ENCODE peak calls at places on chromosomes 13 and 19, in five cellular contexts. One of them, this sample, is unnamed.

GRCh38 chr13:73107459-73107858 is 48.7 kb downstream of the KLF5 start:
- DNase-seq in H1: no peak
- DNase-seq in NT2/D1: no peak
- DNase-seq in HepG2: no peak
- DNase-seq in GM12878: no peak
- DNase-seq in this sample: no peak

GRCh38 chr13:105047676-105048295 is 1487.7 kb downstream of the EFNB2 start:
- DNase-seq in NT2/D1: no peak
- DNase-seq in H1: no peak
- DNase-seq in GM12878: no peak
- DNase-seq in HepG2: no peak
- DNase-seq in this sample: no peak

GRCh38 chr13:32300920-32301319 is 14.2 kb downstream of the ZAR1L start:
- DNase-seq in NT2/D1: no peak
- DNase-seq in H1: no peak
- DNase-seq in HepG2: no peak
- DNase-seq in GM12878: no peak
- DNase-seq in this sample: no peak

GRCh38 chr13:20178156-20178555 is 14.6 kb downstream of the GJB2 start:
- DNase-seq in GM12878: no peak
- DNase-seq in H1: no peak
- DNase-seq in NT2/D1: no peak
- DNase-seq in HepG2: no peak
- DNase-seq in this sample: no peak

GRCh38 chr13:20371825-20372224 is 139.7 kb upstream of the GJB6 start:
- DNase-seq in HepG2: no peak
- DNase-seq in NT2/D1: no peak
- DNase-seq in H1: no peak
- DNase-seq in GM12878: no peak
- DNase-seq in this sample: no peak

GRCh38 chr19:47494729-47495128 is 10.7 kb upstream of the KPTN start:
- DNase-seq in NT2/D1: no peak
- DNase-seq in GM12878: no peak
- DNase-seq in HepG2: no peak
- DNase-seq in H1: no peak
- DNase-seq in this sample: no peak

GRCh38 chr13:36297259-36297599 is 385 bp downstream of the CCDC169 start:
- DNase-seq in GM12878: no peak
- DNase-seq in H1: no peak
- DNase-seq in HepG2: no peak
- DNase-seq in NT2/D1: no peak
- DNase-seq in this sample: no peak

GRCh38 chr19:56504581-56504980 is 3.1 kb upstream of the ZNF471 start:
- DNase-seq in GM12878: no peak
- DNase-seq in NT2/D1: no peak
- DNase-seq in HepG2: no peak
- DNase-seq in H1: no peak
- DNase-seq in this sample: no peak

GRCh38 chr19:7528522-7529245 is 6.3 kb downstream of the MCOLN1 start:
- DNase-seq in GM12878: no peak
- DNase-seq in H1: no peak
- DNase-seq in NT2/D1: no peak
- DNase-seq in HepG2: no peak
- DNase-seq in this sample: no peak

GRCh38 chr19:38656171-38656981 is 8.9 kb downstream of the ACTN4 start:
- DNase-seq in HepG2: peak; percentile 95
- DNase-seq in GM12878: no peak
- DNase-seq in NT2/D1: no peak
- DNase-seq in H1: no peak
- DNase-seq in this sample: no peak

DNA sequence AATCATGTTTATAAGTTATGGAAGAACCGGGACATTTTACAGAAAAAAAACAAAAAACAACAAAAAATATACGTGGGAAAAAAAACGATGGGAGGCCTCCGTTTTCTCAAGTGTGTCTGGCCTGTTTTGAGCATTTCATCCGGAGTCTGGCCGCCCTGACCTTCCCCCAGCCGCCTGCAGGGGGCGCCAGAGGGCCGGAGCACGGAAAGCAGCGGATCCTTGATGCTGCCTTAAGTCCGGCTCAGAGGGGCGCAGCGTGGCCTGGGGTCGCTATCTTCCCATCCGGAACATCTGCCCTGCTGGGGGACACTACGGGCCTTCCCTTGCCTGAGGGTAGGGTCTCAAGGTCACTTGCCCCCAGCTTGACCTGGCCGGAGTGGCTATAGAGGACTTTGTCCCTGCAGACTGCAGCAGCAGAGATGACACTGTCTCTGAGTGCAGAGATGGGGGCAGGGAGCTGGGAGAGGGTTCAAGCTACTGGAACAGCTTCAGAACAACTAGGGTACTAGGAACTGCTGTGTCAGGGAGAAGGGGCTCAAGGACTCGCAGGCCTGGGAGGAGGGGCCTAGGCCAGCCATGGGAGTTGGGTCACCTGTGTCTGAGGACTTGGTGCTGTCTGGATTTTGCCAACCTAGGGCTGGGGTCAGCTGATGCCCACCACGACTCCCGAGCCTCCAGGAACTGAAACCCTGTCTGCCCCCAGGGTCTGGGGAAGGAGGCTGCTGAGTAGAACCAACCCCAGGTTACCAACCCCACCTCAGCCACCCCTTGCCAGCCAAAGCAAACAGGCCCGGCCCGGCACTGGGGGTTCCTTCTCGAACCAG is 1.8 kb upstream of the APOE start:
- DNase-seq in GM12878: no peak
- DNase-seq in H1: peak; percentile 58
- DNase-seq in HepG2: peak; percentile 80
- DNase-seq in NT2/D1: peak; percentile 56
- DNase-seq in this sample: peak; percentile 76
- TF ChIP-seq SUZ12 in GM12878: no peak
- TF ChIP-seq SUZ12 in H1: no peak
- TF ChIP-seq SUZ12 in HepG2: no peak
- TF ChIP-seq SUZ12 in NT2/D1: no peak
- TF ChIP-seq SUZ12 in this sample: no peak

DNA sequence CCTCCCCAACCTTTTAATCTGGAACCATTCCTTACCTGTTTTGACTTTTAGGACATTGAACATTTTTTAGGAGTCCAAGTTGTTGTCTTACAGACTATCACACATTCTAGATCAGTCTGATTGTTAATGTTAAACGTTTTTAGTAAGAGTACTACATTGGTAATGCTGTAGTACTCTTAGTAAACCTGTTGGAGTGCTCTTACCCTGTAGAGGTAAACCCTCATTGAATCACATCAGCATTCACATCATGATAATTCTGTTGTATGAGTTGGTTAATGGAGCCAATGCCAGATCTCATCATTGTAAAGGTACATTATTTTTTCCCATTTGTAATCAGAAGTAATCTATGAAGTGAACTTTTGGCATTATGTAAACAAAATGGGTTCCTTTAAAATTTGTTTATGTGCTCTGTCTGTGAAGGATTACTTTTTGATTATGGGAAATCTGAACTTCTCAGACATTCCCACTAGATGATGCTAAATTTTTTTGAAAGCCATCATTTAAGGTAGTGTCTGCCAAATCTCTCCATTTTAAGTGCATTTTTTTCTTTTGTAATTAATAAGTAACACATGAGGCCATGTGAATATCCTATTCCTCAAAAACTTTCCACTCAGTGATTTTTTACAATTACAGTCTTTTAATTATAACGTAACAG is 55.2 kb downstream of the VWA8 start:
- DNase-seq in H1: no peak
- DNase-seq in HepG2: peak; percentile 28
- DNase-seq in GM12878: no peak
- DNase-seq in NT2/D1: no peak
- DNase-seq in this sample: peak; percentile 26
- TF ChIP-seq SUZ12 in H1: no peak
- TF ChIP-seq SUZ12 in HepG2: no peak
- TF ChIP-seq SUZ12 in GM12878: no peak
- TF ChIP-seq SUZ12 in NT2/D1: no peak
- TF ChIP-seq SUZ12 in this sample: no peak

GRCh38 chr13:49935171-49936084 is 712 bp downstream of the SPRYD7 start:
- DNase-seq in H1: peak; percentile 3
- DNase-seq in HepG2: peak; percentile 17
- DNase-seq in GM12878: no peak
- DNase-seq in NT2/D1: no peak
- DNase-seq in this sample: peak; percentile 61
- TF ChIP-seq SUZ12 in H1: no peak
- TF ChIP-seq SUZ12 in HepG2: no peak
- TF ChIP-seq SUZ12 in GM12878: no peak
- TF ChIP-seq SUZ12 in NT2/D1: no peak
- TF ChIP-seq SUZ12 in this sample: no peak

GRCh38 chr19:50875795-50876422 is 2.7 kb downstream of the KLK2 start:
- DNase-seq in H1: no peak
- DNase-seq in GM12878: no peak
- DNase-seq in NT2/D1: no peak
- DNase-seq in HepG2: no peak
- DNase-seq in this sample: no peak

GRCh38 chr19:50874185-50874584 is 946 bp downstream of the KLK2 start:
- DNase-seq in NT2/D1: no peak
- DNase-seq in H1: no peak
- DNase-seq in GM12878: no peak
- DNase-seq in HepG2: no peak
- DNase-seq in this sample: no peak

GRCh38 chr19:50873056-50873455 is at the start of gene KLK2:
- DNase-seq in NT2/D1: no peak
- DNase-seq in HepG2: no peak
- DNase-seq in H1: no peak
- DNase-seq in GM12878: no peak
- DNase-seq in this sample: no peak

GRCh38 chr19:50869479-50869878 is 3.8 kb upstream of the KLK2 start:
- DNase-seq in H1: no peak
- DNase-seq in GM12878: no peak
- DNase-seq in NT2/D1: no peak
- DNase-seq in HepG2: no peak
- DNase-seq in this sample: no peak

GRCh38 chr19:50870417-50871089 is 2.7 kb upstream of the KLK2 start:
- DNase-seq in H1: no peak
- DNase-seq in GM12878: no peak
- DNase-seq in NT2/D1: no peak
- DNase-seq in HepG2: peak; percentile 12
- DNase-seq in this sample: no peak
- TF ChIP-seq SUZ12 in H1: no peak
- TF ChIP-seq SUZ12 in GM12878: no peak
- TF ChIP-seq SUZ12 in NT2/D1: no peak
- TF ChIP-seq SUZ12 in HepG2: no peak
- TF ChIP-seq SUZ12 in this sample: no peak

DNA sequence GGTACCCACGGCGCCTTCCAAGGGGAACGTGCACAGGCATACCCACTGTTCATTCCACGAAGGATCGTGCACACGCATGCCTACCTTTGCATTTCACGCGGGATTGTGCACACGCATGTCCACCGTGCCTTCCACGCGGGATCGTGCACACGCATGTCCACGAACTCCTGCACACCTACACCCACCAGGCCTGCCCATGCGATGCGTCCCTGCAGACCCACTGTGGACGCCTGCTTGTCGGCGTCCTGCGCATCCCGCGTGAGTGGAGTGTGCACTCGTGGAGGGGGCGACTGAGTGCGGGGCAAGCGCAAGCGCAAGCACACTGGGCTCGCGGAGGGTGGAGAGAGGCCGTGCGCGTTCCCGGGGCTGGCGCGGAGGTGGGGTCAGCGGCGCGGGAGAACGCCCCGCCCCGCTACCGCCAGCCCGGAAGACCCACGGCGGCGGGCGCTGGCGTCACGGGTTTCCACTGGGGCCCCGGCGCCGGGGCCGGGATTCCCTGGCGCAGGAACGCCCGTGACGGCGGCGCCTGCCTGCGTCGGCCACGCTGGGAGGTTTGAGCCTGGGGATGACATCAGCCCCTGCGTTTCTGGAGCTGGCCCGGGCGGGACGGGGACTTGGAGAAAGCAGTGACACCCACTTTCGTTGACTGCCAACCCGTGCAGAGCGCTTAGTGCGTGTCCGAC is 18.7 kb downstream of the GADD45B start:
- DNase-seq in H1: no peak
- DNase-seq in HepG2: no peak
- DNase-seq in GM12878: no peak
- DNase-seq in NT2/D1: no peak
- DNase-seq in this sample: no peak
- TF ChIP-seq SUZ12 in H1: peak; percentile 64
- TF ChIP-seq SUZ12 in HepG2: no peak
- TF ChIP-seq SUZ12 in GM12878: no peak
- TF ChIP-seq SUZ12 in NT2/D1: no peak
- TF ChIP-seq SUZ12 in this sample: no peak

GRCh38 chr19:49114630-49115363 is 627 bp downstream of the LIN7B start:
- DNase-seq in NT2/D1: no peak
- DNase-seq in H1: no peak
- DNase-seq in GM12878: no peak
- DNase-seq in HepG2: peak; percentile 46
- DNase-seq in this sample: peak; percentile 47
- TF ChIP-seq SUZ12 in NT2/D1: no peak
- TF ChIP-seq SUZ12 in H1: no peak
- TF ChIP-seq SUZ12 in GM12878: no peak
- TF ChIP-seq SUZ12 in HepG2: peak; percentile 17
- TF ChIP-seq SUZ12 in this sample: no peak

GRCh38 chr19:54203151-54203611 is 2.5 kb downstream of the RPS9 start:
- DNase-seq in HepG2: peak; percentile 82
- DNase-seq in GM12878: no peak
- DNase-seq in NT2/D1: no peak
- DNase-seq in H1: no peak
- DNase-seq in this sample: no peak
- TF ChIP-seq SUZ12 in HepG2: no peak
- TF ChIP-seq SUZ12 in GM12878: no peak
- TF ChIP-seq SUZ12 in NT2/D1: no peak
- TF ChIP-seq SUZ12 in H1: no peak
- TF ChIP-seq SUZ12 in this sample: no peak

DNA sequence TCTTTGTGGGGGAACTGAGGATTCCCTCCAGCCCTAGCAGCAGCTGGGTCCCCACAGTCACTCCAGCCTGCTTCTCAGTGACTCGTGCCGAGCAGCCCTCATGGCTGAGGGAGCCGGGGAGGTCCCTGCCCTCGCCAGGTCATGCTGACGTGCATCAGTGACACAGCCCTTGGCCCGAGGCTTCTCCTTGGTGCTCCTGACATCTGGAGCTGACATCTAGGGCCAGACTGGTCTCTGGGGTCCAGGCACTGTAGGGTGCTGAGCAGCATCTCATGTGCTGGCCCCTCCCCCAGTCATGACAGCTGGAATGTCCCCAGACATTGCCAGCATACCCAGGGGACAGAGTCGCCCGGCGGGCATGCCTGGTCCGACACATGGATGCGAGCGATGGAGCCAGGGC is 14.4 kb downstream of the COMP start:
- DNase-seq in NT2/D1: no peak
- DNase-seq in HepG2: no peak
- DNase-seq in H1: no peak
- DNase-seq in GM12878: no peak
- DNase-seq in this sample: no peak
- TF ChIP-seq SUZ12 in NT2/D1: no peak
- TF ChIP-seq SUZ12 in HepG2: no peak
- TF ChIP-seq SUZ12 in H1: no peak
- TF ChIP-seq SUZ12 in GM12878: no peak
- TF ChIP-seq SUZ12 in this sample: no peak